ENCODE peak calls at places on chromosomes 4 and X, in ten cellular contexts. L is fibroblast of lung, R is heart left ventricle, Y is prostate gland, A is DND-41, E is left ventricle myocardium inferior, C is A549, P is left lung, Z is pancreas, H is tibial artery. O is an unnamed sample.

GRCh38 chrX:149993989-149994388 is 55.7 kb upstream of the EOLA2 start:
- DNase-seq in R (no peak), P (no peak), A (no peak), E (no peak), C (no peak), Z (no peak), L (no peak), H (no peak), Y (no peak), O (no peak)

GRCh38 chr4:103152381-103152780 is 45.8 kb downstream of the CENPE start:
- DNase-seq in H (no peak), R (no peak), P (no peak), L (no peak), Z (no peak), E (no peak), C (no peak), A (no peak), Y (no peak), O (no peak)

GRCh38 chrX:11641368-11641767 is 24.4 kb downstream of the ARHGAP6 start:
- DNase-seq in H (no peak), R (no peak), L (no peak), P (no peak), E (no peak), Y (no peak), A (no peak), Z (no peak), C (no peak), O (no peak)

GRCh38 chr4:104490770-104491395 is 3.8 kb downstream of the CXXC4 start:
- DNase-seq in L (peak; percentile 62), Z (peak; percentile 78), R (peak; percentile 86), E (peak; percentile 77), H (peak; percentile 76), A (peak; percentile 74), C (peak; percentile 11), Y (peak; percentile 65), P (peak; percentile 50), O (peak; percentile 74)

GRCh38 chr4:124873361-124874171 is 161.0 kb upstream of the ANKRD50 start:
- DNase-seq in E (no peak), A (no peak), H (no peak), L (no peak), R (no peak), P (no peak), Y (no peak), C (no peak), Z (no peak), O (no peak)

GRCh38 chr4:2753444-2753843 is 2.7 kb downstream of the TNIP2 start:
- DNase-seq in R (peak; percentile 23), A (no peak), C (no peak), L (no peak), Y (no peak), P (no peak), E (no peak), Z (no peak), H (no peak), O (no peak)

GRCh38 chrX:106894978-106895452 is 8.1 kb downstream of the RIPPLY1 start:
- DNase-seq in A (no peak), Y (no peak), Z (no peak), P (peak; percentile 45), E (no peak), H (no peak), R (peak; percentile 35), L (peak; percentile 76), C (peak; percentile 39), O (peak; percentile 76)

GRCh38 chrX:81229901-81230300 is 28.0 kb downstream of the SH3BGRL start:
- DNase-seq in Y (no peak), C (no peak), A (no peak), R (no peak), L (no peak), Z (no peak), H (no peak), P (no peak), E (no peak), O (no peak)

GRCh38 chr4:40288547-40288946 is 46.6 kb upstream of the CHRNA9 start:
- DNase-seq in C (no peak), P (no peak), L (no peak), R (no peak), H (no peak), E (no peak), Z (no peak), Y (no peak), A (no peak), O (no peak)

GRCh38 chr4:133982533-133983224 is 218.9 kb downstream of the PABPC4L start:
- DNase-seq in R (no peak), L (peak; percentile 68), P (no peak), E (no peak), C (no peak), Y (no peak), Z (no peak), A (no peak), H (no peak), O (no peak)

GRCh38 chr4:54717694-54718093 is 59.9 kb downstream of the KIT start:
- DNase-seq in Y (no peak), A (no peak), Z (no peak), L (no peak), P (no peak), H (no peak), R (no peak), E (no peak), C (no peak), O (no peak)

GRCh38 chrX:103847174-103847870 is 15.3 kb upstream of the RAB9B start:
- DNase-seq in Y (no peak), Z (no peak), A (no peak), E (no peak), L (peak; percentile 73), C (no peak), P (no peak), R (no peak), H (no peak), O (no peak)

GRCh38 chr4:185761352-185762235 is 50.4 kb downstream of the SORBS2 start:
- DNase-seq in P (no peak), C (no peak), Y (no peak), L (no peak), E (no peak), Z (no peak), R (no peak), A (no peak), H (no peak), O (no peak)

GRCh38 chrX:37690123-37690522 is 4.5 kb downstream of the XK start:
- DNase-seq in Y (no peak), H (no peak), E (no peak), A (no peak), P (no peak), Z (no peak), L (no peak), R (no peak), C (no peak), O (no peak)

GRCh38 chrX:37686979-37687378 is 1.4 kb downstream of the XK start:
- DNase-seq in Z (no peak), P (no peak), L (no peak), C (no peak), A (no peak), H (no peak), E (no peak), Y (no peak), R (no peak), O (no peak)

GRCh38 chrX:37697169-37697760 is 11.7 kb downstream of the XK start:
- DNase-seq in P (no peak), R (no peak), Z (peak; percentile 35), H (no peak), Y (peak; percentile 25), E (no peak), L (peak; percentile 44), C (no peak), A (no peak), O (no peak)

DNA sequence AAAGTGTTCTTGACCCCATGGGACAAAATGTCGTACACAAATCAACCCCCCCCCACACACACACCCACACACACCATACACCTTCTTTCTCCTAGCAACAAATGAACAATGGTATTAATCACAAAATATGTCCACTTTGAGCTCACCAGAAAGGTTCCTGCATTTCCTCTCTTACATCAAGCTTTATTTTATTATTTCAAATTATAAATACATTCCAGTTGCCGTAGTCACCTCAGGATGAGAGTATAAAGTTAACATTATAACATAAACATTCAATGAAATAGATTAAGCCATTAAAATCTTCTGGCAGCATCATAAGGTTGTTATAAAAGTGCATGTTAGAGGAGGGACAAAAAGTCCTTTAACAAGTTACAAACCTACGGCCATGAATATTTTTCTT is 7.3 kb downstream of the XK start:
- DNase-seq in A (no peak), Y (no peak), P (no peak), Z (no peak), C (no peak), H (no peak), E (no peak), R (no peak), L (peak; percentile 14), O (no peak)
- H3K27ac ChIP-seq in A (no peak overlapping the region), Y (no peak overlapping the region), P (no peak overlapping the region), Z (no peak overlapping the region), C (no peak overlapping the region), H (no peak overlapping the region), E (no peak overlapping the region), R (peak overlapping the region; percentile 8), L (no peak overlapping the region), O (no peak overlapping the region)

GRCh38 chr4:187999406-187999932 is 3.9 kb downstream of the ZFP42 start:
- DNase-seq in C (no peak), Z (no peak), E (no peak), L (no peak), P (no peak), A (no peak), H (no peak), Y (no peak), R (no peak), O (no peak)
- H3K4me1 ChIP-seq in C (no peaks in the 10 kb centered on the region), Z (no peaks in the 10 kb centered on the region), E (no peaks in the 10 kb centered on the region), L (no peaks in the 10 kb centered on the region), P (no peaks in the 10 kb centered on the region), A (no peaks in the 10 kb centered on the region), H (no peaks in the 10 kb centered on the region), Y (no peaks in the 10 kb centered on the region), R (no peaks in the 10 kb centered on the region), O (no peaks in the 10 kb centered on the region)

GRCh38 chrX:72621163-72621562 is 48.5 kb upstream of the HDAC8 start:
- DNase-seq in Y (no peak), E (no peak), H (no peak), Z (no peak), L (no peak), P (no peak), C (peak; percentile 8), A (no peak), R (no peak), O (no peak)

GRCh38 chrX:72621619-72622485 is 49.2 kb upstream of the HDAC8 start:
- DNase-seq in C (peak; percentile 1), E (no peak), A (no peak), Y (no peak), P (no peak), L (peak; percentile 64), Z (no peak), H (no peak), R (no peak), O (no peak)

GRCh38 chrX:72624194-72624593 is 51.6 kb upstream of the HDAC8 start:
- DNase-seq in Y (no peak), L (no peak), C (no peak), H (no peak), Z (no peak), E (no peak), R (no peak), P (no peak), A (no peak), O (no peak)

GRCh38 chrX:72620550-72621145 is 48.0 kb upstream of the HDAC8 start:
- DNase-seq in L (peak; percentile 89), Z (peak; percentile 81), A (no peak), E (peak; percentile 14), H (peak; percentile 83), P (peak; percentile 41), C (peak; percentile 55), R (peak; percentile 19), Y (peak; percentile 74), O (peak; percentile 88)
- H3K27ac ChIP-seq in L (peak overlapping the region; percentile 70), Z (peak overlapping the region; percentile 8), A (no peak overlapping the region), E (peak overlapping the region; percentile 57), H (peak overlapping the region; percentile 76), P (no peak overlapping the region), C (peak overlapping the region; percentile 89), R (no peak overlapping the region), Y (peak overlapping the region; percentile 81), O (peak overlapping the region; percentile 88)

GRCh38 chrX:129779747-129780146 is at the start of gene SASH3:
- DNase-seq in Z (peak; percentile 37), H (peak; percentile 66), E (peak; percentile 39), R (peak; percentile 70), C (no peak), P (peak; percentile 79), L (no peak), Y (no peak), A (peak; percentile 88), O (peak; percentile 60)
- H3K4me1 ChIP-seq in Z (no peaks in the 10 kb centered on the region), H (no peaks in the 10 kb centered on the region), E (no peaks in the 10 kb centered on the region), R (no peaks in the 10 kb centered on the region), C (no peaks in the 10 kb centered on the region), P (no peaks in the 10 kb centered on the region), L (no peaks in the 10 kb centered on the region), Y (no peaks in the 10 kb centered on the region), A (peaks cover 77% of the 10 kb centered on the region), O (no peaks in the 10 kb centered on the region)

O was measured in adrenal gland.